ENCODE peak calls at places on chromosomes 16 and 17, in ten cellular contexts. One of them, this sample, is unnamed.
A peak's percentile ranks its signal among the peaks of the same experiment; 100 is the strongest.

GRCh38 chr17:36835036-36835435 is 102.2 kb upstream of the LHX1 start:
- DNase-seq in NCI-H2029: no peak
- DNase-seq in mesendoderm: no peak
- DNase-seq in AG04449: no peak
- DNase-seq in AG09319: no peak
- DNase-seq in effector CD8-positive, alpha-beta T cell: no peak
- DNase-seq in EL: no peak
- DNase-seq in heart left ventricle: no peak
- DNase-seq in GM04503: no peak
- DNase-seq in bronchial epithelial cell: no peak
- DNase-seq in this sample: no peak

GRCh38 chr17:36999475-36999874 is 50.7 kb downstream of the AATF start:
- DNase-seq in NCI-H2029: no peak
- DNase-seq in mesendoderm: no peak
- DNase-seq in AG04449: no peak
- DNase-seq in AG09319: no peak
- DNase-seq in effector CD8-positive, alpha-beta T cell: no peak
- DNase-seq in EL: no peak
- DNase-seq in heart left ventricle: no peak
- DNase-seq in GM04503: no peak
- DNase-seq in bronchial epithelial cell: no peak
- DNase-seq in this sample: no peak

GRCh38 chr16:55489956-55490265 is 10.9 kb downstream of the MMP2 start:
- DNase-seq in NCI-H2029: no peak
- DNase-seq in mesendoderm: no peak
- DNase-seq in AG04449: no peak
- DNase-seq in AG09319: no peak
- DNase-seq in effector CD8-positive, alpha-beta T cell: no peak
- DNase-seq in EL: no peak
- DNase-seq in heart left ventricle: no peak
- DNase-seq in GM04503: no peak
- DNase-seq in bronchial epithelial cell: no peak
- DNase-seq in this sample: no peak

GRCh38 chr17:49913226-49914095 is 55.5 kb upstream of the DLX4 start:
- DNase-seq in NCI-H2029: no peak
- DNase-seq in mesendoderm: no peak
- DNase-seq in AG04449: no peak
- DNase-seq in AG09319: no peak
- DNase-seq in effector CD8-positive, alpha-beta T cell: no peak
- DNase-seq in EL: peak; percentile 77
- DNase-seq in heart left ventricle: no peak
- DNase-seq in GM04503: peak; percentile 11
- DNase-seq in bronchial epithelial cell: peak; percentile 40
- DNase-seq in this sample: no peak

GRCh38 chr17:82876602-82877391 is 37.0 kb upstream of the ZNF750 start:
- DNase-seq in NCI-H2029: peak; percentile 58
- DNase-seq in mesendoderm: peak; percentile 57
- DNase-seq in AG04449: no peak
- DNase-seq in AG09319: peak; percentile 53
- DNase-seq in effector CD8-positive, alpha-beta T cell: no peak
- DNase-seq in EL: peak; percentile 41
- DNase-seq in heart left ventricle: peak; percentile 82
- DNase-seq in GM04503: no peak
- DNase-seq in bronchial epithelial cell: peak; percentile 80
- DNase-seq in this sample: peak; percentile 85

GRCh38 chr16:27429330-27429871 is 27.4 kb downstream of the IL21R start:
- DNase-seq in NCI-H2029: no peak
- DNase-seq in mesendoderm: no peak
- DNase-seq in AG04449: no peak
- DNase-seq in AG09319: no peak
- DNase-seq in effector CD8-positive, alpha-beta T cell: no peak
- DNase-seq in EL: no peak
- DNase-seq in heart left ventricle: peak; percentile 2
- DNase-seq in GM04503: no peak
- DNase-seq in bronchial epithelial cell: no peak
- DNase-seq in this sample: no peak

GRCh38 chr17:45963889-45964288 is 35.2 kb upstream of the STH start:
- DNase-seq in NCI-H2029: no peak
- DNase-seq in mesendoderm: no peak
- DNase-seq in AG04449: no peak
- DNase-seq in AG09319: no peak
- DNase-seq in effector CD8-positive, alpha-beta T cell: no peak
- DNase-seq in EL: no peak
- DNase-seq in heart left ventricle: no peak
- DNase-seq in GM04503: no peak
- DNase-seq in bronchial epithelial cell: no peak
- DNase-seq in this sample: no peak

GRCh38 chr16:17777461-17777863 is 306.7 kb upstream of the XYLT1 start:
- DNase-seq in NCI-H2029: no peak
- DNase-seq in mesendoderm: peak; percentile 79
- DNase-seq in AG04449: no peak
- DNase-seq in AG09319: peak; percentile 52
- DNase-seq in effector CD8-positive, alpha-beta T cell: no peak
- DNase-seq in EL: peak; percentile 57
- DNase-seq in heart left ventricle: no peak
- DNase-seq in GM04503: no peak
- DNase-seq in bronchial epithelial cell: no peak
- DNase-seq in this sample: no peak

GRCh38 chr17:29243792-29244191 is 2.9 kb upstream of the CRYBA1 start:
- DNase-seq in NCI-H2029: no peak
- DNase-seq in mesendoderm: peak; percentile 48
- DNase-seq in AG04449: no peak
- DNase-seq in AG09319: no peak
- DNase-seq in effector CD8-positive, alpha-beta T cell: no peak
- DNase-seq in EL: peak; percentile 45
- DNase-seq in heart left ventricle: no peak
- DNase-seq in GM04503: no peak
- DNase-seq in bronchial epithelial cell: no peak
- DNase-seq in this sample: no peak

GRCh38 chr16:3832669-3833068 is 47.8 kb downstream of the CREBBP start:
- DNase-seq in NCI-H2029: no peak
- DNase-seq in mesendoderm: no peak
- DNase-seq in AG04449: no peak
- DNase-seq in AG09319: no peak
- DNase-seq in effector CD8-positive, alpha-beta T cell: no peak
- DNase-seq in EL: no peak
- DNase-seq in heart left ventricle: no peak
- DNase-seq in GM04503: no peak
- DNase-seq in bronchial epithelial cell: no peak
- DNase-seq in this sample: no peak

GRCh38 chr17:64984181-64984580 is 64.9 kb upstream of the LRRC37A3 start:
- DNase-seq in NCI-H2029: no peak
- DNase-seq in mesendoderm: no peak
- DNase-seq in AG04449: no peak
- DNase-seq in AG09319: no peak
- DNase-seq in effector CD8-positive, alpha-beta T cell: no peak
- DNase-seq in EL: no peak
- DNase-seq in heart left ventricle: no peak
- DNase-seq in GM04503: no peak
- DNase-seq in bronchial epithelial cell: no peak
- DNase-seq in this sample: no peak

GRCh38 chr17:35934760-35935159 is 4.2 kb upstream of the RDM1 start:
- DNase-seq in NCI-H2029: no peak
- DNase-seq in mesendoderm: no peak
- DNase-seq in AG04449: no peak
- DNase-seq in AG09319: no peak
- DNase-seq in effector CD8-positive, alpha-beta T cell: no peak
- DNase-seq in EL: no peak
- DNase-seq in heart left ventricle: no peak
- DNase-seq in GM04503: no peak
- DNase-seq in bronchial epithelial cell: no peak
- DNase-seq in this sample: no peak

GRCh38 chr17:37555386-37555785 is 53.8 kb downstream of the SYNRG start:
- DNase-seq in NCI-H2029: no peak
- DNase-seq in mesendoderm: no peak
- DNase-seq in AG04449: no peak
- DNase-seq in AG09319: no peak
- DNase-seq in effector CD8-positive, alpha-beta T cell: no peak
- DNase-seq in EL: no peak
- DNase-seq in heart left ventricle: no peak
- DNase-seq in GM04503: no peak
- DNase-seq in bronchial epithelial cell: no peak
- DNase-seq in this sample: no peak

GRCh38 chr17:48261297-48261880 is 153.8 kb downstream of the SNX11 start:
- DNase-seq in NCI-H2029: peak; percentile 21
- DNase-seq in mesendoderm: peak; percentile 93
- DNase-seq in AG04449: no peak
- DNase-seq in AG09319: no peak
- DNase-seq in effector CD8-positive, alpha-beta T cell: no peak
- DNase-seq in EL: peak; percentile 50
- DNase-seq in heart left ventricle: peak; percentile 20
- DNase-seq in GM04503: no peak
- DNase-seq in bronchial epithelial cell: no peak
- DNase-seq in this sample: peak; percentile 96

GRCh38 chr17:55540414-55541091 is 29.3 kb upstream of the SMIM36 start:
- DNase-seq in NCI-H2029: no peak
- DNase-seq in mesendoderm: no peak
- DNase-seq in AG04449: no peak
- DNase-seq in AG09319: no peak
- DNase-seq in effector CD8-positive, alpha-beta T cell: no peak
- DNase-seq in EL: peak; percentile 13
- DNase-seq in heart left ventricle: no peak
- DNase-seq in GM04503: peak; percentile 14
- DNase-seq in bronchial epithelial cell: peak; percentile 77
- DNase-seq in this sample: no peak

GRCh38 chr17:66946251-66946650 is 18.3 kb upstream of the CACNG4 start:
- DNase-seq in NCI-H2029: no peak
- DNase-seq in mesendoderm: no peak
- DNase-seq in AG04449: no peak
- DNase-seq in AG09319: no peak
- DNase-seq in effector CD8-positive, alpha-beta T cell: no peak
- DNase-seq in EL: no peak
- DNase-seq in heart left ventricle: no peak
- DNase-seq in GM04503: no peak
- DNase-seq in bronchial epithelial cell: no peak
- DNase-seq in this sample: no peak

GRCh38 chr16:4176794-4177438 is 60.7 kb upstream of the ADCY9 start:
- DNase-seq in NCI-H2029: no peak
- DNase-seq in mesendoderm: peak; percentile 12
- DNase-seq in AG04449: no peak
- DNase-seq in AG09319: no peak
- DNase-seq in effector CD8-positive, alpha-beta T cell: no peak
- DNase-seq in EL: peak; percentile 71
- DNase-seq in heart left ventricle: no peak
- DNase-seq in GM04503: no peak
- DNase-seq in bronchial epithelial cell: peak; percentile 67
- DNase-seq in this sample: peak; percentile 9

GRCh38 chr17:142102-142661 is 4.8 kb downstream of the SCGB1C2 start:
- DNase-seq in NCI-H2029: peak; percentile 13
- DNase-seq in mesendoderm: peak; percentile 64
- DNase-seq in AG04449: no peak
- DNase-seq in AG09319: no peak
- DNase-seq in effector CD8-positive, alpha-beta T cell: peak; percentile 8
- DNase-seq in EL: peak; percentile 33
- DNase-seq in heart left ventricle: peak; percentile 15
- DNase-seq in GM04503: no peak
- DNase-seq in bronchial epithelial cell: no peak
- DNase-seq in this sample: no peak

GRCh38 chr17:19753049-19753444 is 4.9 kb upstream of the ALDH3A1 start:
- DNase-seq in NCI-H2029: no peak
- DNase-seq in mesendoderm: peak; percentile 61
- DNase-seq in AG04449: no peak
- DNase-seq in AG09319: peak; percentile 77
- DNase-seq in effector CD8-positive, alpha-beta T cell: no peak
- DNase-seq in EL: peak; percentile 85
- DNase-seq in heart left ventricle: peak; percentile 69
- DNase-seq in GM04503: peak; percentile 57
- DNase-seq in bronchial epithelial cell: peak; percentile 93
- DNase-seq in this sample: peak; percentile 47

GRCh38 chr17:18129041-18129502 is 20.5 kb downstream of the MYO15A start:
- DNase-seq in NCI-H2029: peak; percentile 88
- DNase-seq in mesendoderm: no peak
- DNase-seq in AG04449: peak; percentile 4
- DNase-seq in AG09319: no peak
- DNase-seq in effector CD8-positive, alpha-beta T cell: no peak
- DNase-seq in EL: peak; percentile 47
- DNase-seq in heart left ventricle: no peak
- DNase-seq in GM04503: peak; percentile 13
- DNase-seq in bronchial epithelial cell: peak; percentile 89
- DNase-seq in this sample: peak; percentile 46

GRCh38 chr16:57098188-57098841 is 5.9 kb downstream of the CPNE2 start:
- DNase-seq in NCI-H2029: no peak
- DNase-seq in mesendoderm: no peak
- DNase-seq in AG04449: no peak
- DNase-seq in AG09319: no peak
- DNase-seq in effector CD8-positive, alpha-beta T cell: no peak
- DNase-seq in EL: no peak
- DNase-seq in heart left ventricle: no peak
- DNase-seq in GM04503: no peak
- DNase-seq in bronchial epithelial cell: no peak
- DNase-seq in this sample: no peak

GRCh38 chr17:17830269-17830567 is 6.6 kb downstream of the SREBF1 start:
- DNase-seq in NCI-H2029: no peak
- DNase-seq in mesendoderm: no peak
- DNase-seq in AG04449: no peak
- DNase-seq in AG09319: no peak
- DNase-seq in effector CD8-positive, alpha-beta T cell: no peak
- DNase-seq in EL: no peak
- DNase-seq in heart left ventricle: no peak
- DNase-seq in GM04503: no peak
- DNase-seq in bronchial epithelial cell: no peak
- DNase-seq in this sample: no peak

GRCh38 chr17:82101767-82102679 is 4.0 kb upstream of the FASN start:
- DNase-seq in NCI-H2029: no peak
- DNase-seq in mesendoderm: peak; percentile 29
- DNase-seq in AG04449: no peak
- DNase-seq in AG09319: no peak
- DNase-seq in effector CD8-positive, alpha-beta T cell: no peak
- DNase-seq in EL: no peak
- DNase-seq in heart left ventricle: no peak
- DNase-seq in GM04503: no peak
- DNase-seq in bronchial epithelial cell: no peak
- DNase-seq in this sample: no peak

GRCh38 chr17:38914741-38915638 is 10.4 kb upstream of the LASP1NB start:
- DNase-seq in NCI-H2029: no peak
- DNase-seq in mesendoderm: peak; percentile 44
- DNase-seq in AG04449: no peak
- DNase-seq in AG09319: no peak
- DNase-seq in effector CD8-positive, alpha-beta T cell: no peak
- DNase-seq in EL: no peak
- DNase-seq in heart left ventricle: no peak
- DNase-seq in GM04503: no peak
- DNase-seq in bronchial epithelial cell: no peak
- DNase-seq in this sample: no peak

GRCh38 chr16:35154627-35155026 is 1695.2 kb downstream of the TP53TG3F start:
- DNase-seq in NCI-H2029: no peak
- DNase-seq in mesendoderm: no peak
- DNase-seq in AG04449: no peak
- DNase-seq in AG09319: no peak
- DNase-seq in effector CD8-positive, alpha-beta T cell: no peak
- DNase-seq in EL: no peak
- DNase-seq in heart left ventricle: no peak
- DNase-seq in GM04503: no peak
- DNase-seq in bronchial epithelial cell: no peak
- DNase-seq in this sample: no peak

GRCh38 chr17:1108810-1109605 is 70.8 kb downstream of the ABR start:
- DNase-seq in NCI-H2029: peak; percentile 20
- DNase-seq in mesendoderm: peak; percentile 25
- DNase-seq in AG04449: no peak
- DNase-seq in AG09319: no peak
- DNase-seq in effector CD8-positive, alpha-beta T cell: peak; percentile 42
- DNase-seq in EL: peak; percentile 64
- DNase-seq in heart left ventricle: peak; percentile 76
- DNase-seq in GM04503: no peak
- DNase-seq in bronchial epithelial cell: no peak
- DNase-seq in this sample: no peak

GRCh38 chr17:34974794-34975428 is 5.4 kb upstream of the LIG3 start:
- DNase-seq in NCI-H2029: no peak
- DNase-seq in mesendoderm: peak; percentile 72
- DNase-seq in AG04449: no peak
- DNase-seq in AG09319: no peak
- DNase-seq in effector CD8-positive, alpha-beta T cell: no peak
- DNase-seq in EL: no peak
- DNase-seq in heart left ventricle: no peak
- DNase-seq in GM04503: no peak
- DNase-seq in bronchial epithelial cell: no peak
- DNase-seq in this sample: no peak

GRCh38 chr16:30401768-30402425 is 5.5 kb upstream of the ZNF771 start:
- DNase-seq in NCI-H2029: no peak
- DNase-seq in mesendoderm: no peak
- DNase-seq in AG04449: no peak
- DNase-seq in AG09319: no peak
- DNase-seq in effector CD8-positive, alpha-beta T cell: no peak
- DNase-seq in EL: no peak
- DNase-seq in heart left ventricle: no peak
- DNase-seq in GM04503: no peak
- DNase-seq in bronchial epithelial cell: no peak
- DNase-seq in this sample: peak; percentile 86